ENCODE peak calls at places on chromosomes 11 and 22, in six cellular contexts. I is prostate gland, X is HCT116, D is esophagus muscularis mucosa, P is sigmoid colon, T is GM23338. F is an unnamed sample.

GRCh38 chr22:42947211-42947990 is 67.5 kb downstream of the PACSIN2 start:
- DNase-seq in I (no peak), X (peak; percentile 73), D (no peak), P (no peak), T (no peak), F (peak; percentile 89)

GRCh38 chr22:22431271-22432220 is 77.0 kb downstream of the ZNF280B start:
- DNase-seq in I (peak; percentile 33), X (peak; percentile 34), D (no peak), P (peak; percentile 72), T (peak; percentile 81), F (peak; percentile 60)

GRCh38 chr11:30568933-30569332 is 17.2 kb downstream of the MPPED2 start:
- DNase-seq in I (no peak), X (no peak), D (no peak), P (no peak), T (no peak), F (no peak)

GRCh38 chr11:72278911-72279310 is 34.9 kb upstream of the PHOX2A start:
- DNase-seq in I (no peak), X (peak; percentile 4), D (no peak), P (no peak), T (no peak), F (no peak)

GRCh38 chr11:68432874-68433273 is 27.7 kb upstream of the PPP6R3 start:
- DNase-seq in I (no peak), X (no peak), D (no peak), P (no peak), T (no peak), F (no peak)

GRCh38 chr11:133787379-133788103 is 57.8 kb downstream of the SPATA19 start:
- DNase-seq in I (no peak), X (no peak), D (peak; percentile 89), P (no peak), T (peak; percentile 86), F (no peak)

GRCh38 chr22:47250995-47251765 is 488.7 kb downstream of the TBC1D22A start:
- DNase-seq in I (no peak), X (no peak), D (peak; percentile 55), P (no peak), T (no peak), F (no peak)

GRCh38 chr22:37337204-37337943 is 55.1 kb downstream of the CYTH4 start:
- DNase-seq in I (no peak), X (no peak), D (no peak), P (no peak), T (no peak), F (no peak)

GRCh38 chr11:5808500-5809121 is at the start of gene OR52N2:
- DNase-seq in I (peak; percentile 63), X (peak; percentile 61), D (no peak), P (peak; percentile 80), T (peak; percentile 88), F (peak; percentile 73)

GRCh38 chr22:26905640-26906039 is 248.3 kb downstream of the MIAT start:
- DNase-seq in I (no peak), X (no peak), D (no peak), P (no peak), T (no peak), F (no peak)

GRCh38 chr11:75078233-75078632 is 18.4 kb downstream of the OR2AT4 start:
- DNase-seq in I (no peak), X (peak; percentile 3), D (no peak), P (no peak), T (peak; percentile 53), F (no peak)

DNA sequence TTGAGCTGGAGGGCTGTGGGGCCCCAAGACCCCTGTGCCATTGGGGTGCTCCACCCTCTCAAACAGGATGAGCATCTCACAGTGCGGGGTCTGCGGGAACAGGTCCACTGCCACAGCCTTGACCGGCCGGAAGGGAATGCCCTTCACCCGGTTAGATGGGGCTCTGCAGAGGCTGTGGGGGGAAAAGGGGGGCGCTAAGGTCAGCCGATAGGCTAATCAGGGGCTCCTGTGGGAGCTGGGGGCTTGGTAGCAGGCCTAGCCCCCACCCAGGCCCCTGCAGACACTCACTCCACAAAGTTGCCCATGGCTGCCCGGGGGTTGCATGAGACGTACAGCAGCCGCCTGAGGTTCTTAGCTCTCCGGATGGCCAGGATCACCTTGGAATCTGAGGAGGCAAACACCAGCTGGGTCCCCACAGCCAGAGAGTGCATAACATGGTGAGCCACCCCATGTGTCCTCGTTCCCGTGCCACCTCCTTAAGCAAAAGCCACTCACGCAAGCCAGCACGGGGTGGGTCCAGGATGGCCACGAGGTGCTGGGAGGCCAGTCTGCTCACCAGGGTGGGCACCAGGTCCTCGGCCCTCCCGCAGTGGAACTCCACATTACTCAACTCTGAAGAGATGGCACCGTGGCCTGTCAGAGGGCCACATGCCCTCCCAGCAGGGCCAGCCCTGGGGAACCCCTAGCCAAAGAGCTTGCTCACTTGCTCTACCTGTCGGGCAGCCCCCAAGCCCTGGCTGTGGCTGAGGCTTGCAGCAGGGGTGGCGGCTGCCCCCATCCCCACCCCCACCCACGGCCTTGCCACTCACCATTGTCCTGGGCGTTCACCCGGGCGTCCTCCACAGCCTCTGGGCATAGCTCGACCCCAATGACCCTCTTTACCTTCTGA is 3.0 kb upstream of the RANBP1 start:
- DNase-seq in I (no peak), X (no peak), D (no peak), P (no peak), T (no peak), F (no peak)
- H3K36me3 ChIP-seq in I (peaks cover 4% of the 10 kb centered on the region), X (peaks cover 10% of the 10 kb centered on the region), D (peaks cover 81% of the 10 kb centered on the region), P (peaks cover 72% of the 10 kb centered on the region), T (peaks cover 16% of the 10 kb centered on the region), F (peaks cover 80% of the 10 kb centered on the region)

DNA sequence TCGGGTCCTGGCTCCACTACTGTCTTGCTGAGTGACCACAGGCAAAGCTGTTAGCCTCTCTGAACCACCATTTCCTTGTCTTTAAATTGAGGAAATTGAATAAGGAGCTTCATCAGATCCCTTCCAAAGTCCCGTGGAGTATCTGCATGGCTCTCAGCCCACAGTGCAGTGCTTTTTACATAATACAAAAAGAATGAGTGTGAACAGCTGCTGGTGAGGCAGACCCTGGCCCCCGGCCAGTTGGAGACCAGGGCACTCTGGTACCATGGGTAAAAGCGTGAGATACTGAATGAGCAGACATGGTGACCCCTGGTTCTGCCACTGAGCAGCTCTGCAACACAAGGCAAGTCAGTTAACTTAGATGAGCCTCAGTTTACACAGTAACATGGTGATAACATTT is 86.8 kb downstream of the GALNT18 start:
- DNase-seq in I (no peak), X (no peak), D (no peak), P (no peak), T (no peak), F (no peak)
- TF ChIP-seq POLR2AphosphoS5 in I (no peak), X (no peak), D (no peak), P (no peak), T (no peak), F (no peak)

GRCh38 chr11:23318670-23319069 is 458.4 kb upstream of the CCDC179 start:
- DNase-seq in I (no peak), X (no peak), D (no peak), P (no peak), T (no peak), F (no peak)
- H3K36me3 ChIP-seq in I (no peaks in the 10 kb centered on the region), X (no peaks in the 10 kb centered on the region), D (no peaks in the 10 kb centered on the region), P (no peaks in the 10 kb centered on the region), T (peaks cover 5% of the 10 kb centered on the region), F (no peaks in the 10 kb centered on the region)

GRCh38 chr11:63961608-63962412 is 12.6 kb upstream of the COX8A start:
- DNase-seq in I (peak; percentile 62), X (no peak), D (no peak), P (peak; percentile 69), T (peak; percentile 55), F (peak; percentile 30)
- TF ChIP-seq POLR2AphosphoS5 in I (no peak), X (no peak), D (no peak), P (no peak), T (no peak), F (no peak)

DNA sequence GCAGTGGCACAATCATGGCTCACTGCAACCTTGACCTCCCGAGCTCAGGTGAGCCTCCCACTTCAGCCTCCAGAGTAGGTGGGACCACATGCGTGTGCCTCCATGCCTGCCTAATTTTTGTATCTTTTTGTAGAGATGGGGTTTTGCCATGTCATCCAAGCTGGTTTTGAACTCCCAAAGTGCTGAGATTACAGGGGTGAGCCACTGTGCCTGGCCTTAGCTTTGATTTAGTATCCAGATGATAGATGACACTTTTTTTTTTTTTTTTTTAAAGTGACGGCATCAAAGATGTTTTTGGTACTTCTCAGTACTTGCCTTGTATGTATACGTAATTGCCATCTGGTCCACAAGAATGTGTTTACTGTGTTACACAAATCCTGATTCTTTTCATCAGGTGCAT is 23.4 kb downstream of the LDHAL6A start:
- DNase-seq in I (no peak), X (no peak), D (peak; percentile 47), P (no peak), T (no peak), F (no peak)
- H3K36me3 ChIP-seq in I (peaks cover 3% of the 10 kb centered on the region), X (peaks cover 21% of the 10 kb centered on the region), D (peaks cover 97% of the 10 kb centered on the region), P (peaks cover 90% of the 10 kb centered on the region), T (peaks cover 38% of the 10 kb centered on the region), F (peaks cover 69% of the 10 kb centered on the region)

DNA sequence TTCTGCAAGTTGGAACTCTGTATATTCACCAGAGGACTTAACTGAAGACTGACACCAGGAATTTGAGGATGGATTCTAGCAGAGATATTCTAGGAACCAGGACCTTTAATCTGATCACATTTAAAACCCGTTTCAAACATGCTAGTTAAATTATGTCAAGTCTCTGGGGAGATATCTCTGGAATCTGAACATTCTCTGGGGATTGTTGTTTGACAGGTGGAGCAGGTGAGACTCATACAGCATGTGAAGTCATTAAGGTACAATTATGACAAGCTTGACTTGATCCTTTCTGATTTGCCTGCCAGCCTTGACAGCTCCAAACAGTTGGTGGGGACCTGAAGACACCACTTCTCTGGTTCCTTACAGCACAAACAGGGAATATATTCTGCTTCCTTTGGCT is 100.3 kb downstream of the FAT3 start:
- DNase-seq in I (no peak), X (no peak), D (peak; percentile 39), P (no peak), T (no peak), F (no peak)
- TF ChIP-seq POLR2AphosphoS5 in I (no peak), X (no peak), D (no peak), P (no peak), T (no peak), F (no peak)

GRCh38 chr11:108035690-108036089 is 27.0 kb downstream of the CUL5 start:
- DNase-seq in I (no peak), X (no peak), D (no peak), P (no peak), T (peak; percentile 26), F (no peak)
- H3K36me3 ChIP-seq in I (no peaks in the 10 kb centered on the region), X (peaks cover 3% of the 10 kb centered on the region), D (peaks cover 46% of the 10 kb centered on the region), P (peaks cover 22% of the 10 kb centered on the region), T (peaks cover 3% of the 10 kb centered on the region), F (peaks cover 61% of the 10 kb centered on the region)

GRCh38 chr11:289145-289705 is 299 bp downstream of the PGGHG start:
- DNase-seq in I (peak; percentile 55), X (no peak), D (no peak), P (peak; percentile 67), T (no peak), F (no peak)
- TF ChIP-seq POLR2AphosphoS5 in I (no peak), X (peak; percentile 77), D (no peak), P (peak; percentile 12), T (no peak), F (no peak)

F was measured in stomach.